ENCODE peak calls at places on chromosomes 6 and 20, in six cellular contexts. B is GM06990, M is Panc1, S is GM23248, X is left ventricle myocardium inferior, H is gastrocnemius medialis. A is an unnamed sample. For H3K27me3, the result is how much of the 10 kb centered on the place peaks cover.

GRCh38 chr6:10733151-10733715 is 10.4 kb downstream of the TMEM14C start:
- DNase-seq in B (no peak), M (no peak), S (no peak), X (no peak), H (no peak), A (no peak)

GRCh38 chr6:132065556-132065955 is 114.4 kb upstream of the CCN2 start:
- DNase-seq in B (no peak), M (no peak), S (no peak), X (no peak), H (no peak), A (no peak)

GRCh38 chr6:63643862-63644261 is 8.3 kb downstream of the PHF3 start:
- DNase-seq in B (no peak), M (no peak), S (peak), X (no peak), H (no peak), A (no peak)

GRCh38 chr6:170434114-170434820 is 118.8 kb downstream of the PSMB1 start:
- DNase-seq in B (no peak), M (no peak), S (no peak), X (no peak), H (peak), A (no peak)

GRCh38 chr20:32918296-32918695 is 59.6 kb downstream of the EFCAB8 start:
- DNase-seq in B (no peak), M (no peak), S (no peak), X (no peak), H (no peak), A (no peak)

GRCh38 chr6:127515234-127515793 is 3.8 kb downstream of the MTCL3 start:
- DNase-seq in B (no peak), M (no peak), S (peak), X (no peak), H (no peak), A (no peak)

GRCh38 chr6:168186438-168186837 is 107.4 kb upstream of the FRMD1 start:
- DNase-seq in B (no peak), M (no peak), S (no peak), X (no peak), H (no peak), A (no peak)

GRCh38 chr6:168964138-168964892 is 289.3 kb downstream of the THBS2 start:
- DNase-seq in B (no peak), M (no peak), S (peak), X (no peak), H (no peak), A (no peak)

GRCh38 chr20:62487-62886 is 25.0 kb upstream of the DEFB125 start:
- DNase-seq in B (no peak), M (no peak), S (no peak), X (no peak), H (no peak), A (no peak)

GRCh38 chr6:170460606-170461005 is 92.5 kb downstream of the PSMB1 start:
- DNase-seq in B (no peak), M (no peak), S (no peak), X (no peak), H (no peak), A (no peak)

GRCh38 chr6:119162134-119162761 is 83.8 kb upstream of the FAM184A start:
- DNase-seq in B (no peak), M (no peak), S (no peak), X (no peak), H (no peak), A (no peak)

GRCh38 chr6:139706949-139707348 is 332.5 kb upstream of the CITED2 start:
- DNase-seq in B (no peak), M (no peak), S (no peak), X (no peak), H (no peak), A (no peak)

GRCh38 chr6:111357680-111358079 is 125.3 kb downstream of the REV3L start:
- DNase-seq in B (no peak), M (no peak), S (no peak), X (no peak), H (no peak), A (no peak)

GRCh38 chr6:46845126-46845525 is 51.9 kb downstream of the MEP1A start:
- DNase-seq in B (no peak), M (no peak), S (no peak), X (no peak), H (no peak), A (no peak)

GRCh38 chr6:46848684-46849360 is 55.6 kb downstream of the MEP1A start:
- DNase-seq in B (peak), M (peak), S (peak), X (peak), H (peak), A (peak)

GRCh38 chr6:46849361-46849690 is 56.1 kb downstream of the MEP1A start:
- DNase-seq in B (no peak), M (no peak), S (no peak), X (no peak), H (no peak), A (no peak)

DNA sequence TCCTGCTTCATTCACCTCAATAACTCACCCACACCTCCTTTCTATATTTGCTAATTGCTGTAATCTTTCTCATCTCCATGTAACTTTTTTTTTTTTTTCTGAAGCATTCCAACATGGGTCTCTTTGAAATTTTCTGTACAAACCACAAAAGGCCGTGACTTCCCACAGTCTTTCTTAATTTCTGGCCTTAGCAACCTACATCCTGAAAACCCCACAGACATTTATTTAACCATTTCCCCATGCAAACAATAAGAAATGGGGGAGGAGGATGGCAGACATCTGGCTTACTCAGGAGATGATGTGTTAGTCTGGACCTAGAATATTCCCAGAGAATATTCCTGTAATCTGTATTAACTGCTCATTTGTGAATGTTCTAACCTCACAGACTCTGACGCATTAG is 57.6 kb downstream of the MEP1A start:
- DNase-seq in B (no peak), M (no peak), S (no peak), X (no peak), H (no peak), A (no peak)
- H3K27me3 ChIP-seq in B (under half), M (under half), S (under half), X (under half), H (under half), A (under half)

GRCh38 chr20:47493175-47493953 is 8.3 kb upstream of the NCOA3 start:
- DNase-seq in B (no peak), M (no peak), S (peak), X (peak), H (peak), A (no peak)
- H3K4me3 ChIP-seq in B (no peak), M (no peak), S (peak), X (peak), H (peak), A (no peak)

GRCh38 chr6:44341095-44341890 is 1.2 kb upstream of the SPATS1 start:
- DNase-seq in B (no peak), M (no peak), S (no peak), X (no peak), H (no peak), A (no peak)
- H3K27me3 ChIP-seq in B (under half), M (under half), S (half or more), X (under half), H (under half), A (under half)

GRCh38 chr20:54654460-54654859 is 179.1 kb downstream of the DOK5 start:
- DNase-seq in B (no peak), M (no peak), S (no peak), X (no peak), H (no peak), A (no peak)
- H3K4me3 ChIP-seq in B (no peak), M (no peak), S (no peak), X (no peak), H (no peak), A (no peak)

DNA sequence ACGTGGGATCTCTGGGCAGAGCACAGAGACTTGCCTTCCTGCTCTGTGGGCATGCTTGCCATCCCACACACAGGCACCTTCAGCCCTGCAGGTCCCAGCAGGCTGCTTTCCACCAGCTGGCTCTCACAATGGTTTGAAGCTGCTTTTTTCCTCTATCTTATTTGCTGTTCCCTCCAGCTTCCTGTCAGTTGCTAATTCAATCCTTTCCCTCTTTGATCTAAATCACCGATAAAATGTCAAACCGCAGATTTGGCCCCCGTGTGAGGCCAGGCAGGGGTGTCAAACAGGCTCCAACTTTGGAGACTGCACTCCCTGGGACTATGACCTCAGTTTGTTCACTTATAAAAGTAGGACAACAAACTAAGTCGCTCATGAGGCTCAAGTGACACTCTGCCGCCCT is 40.6 kb upstream of the PCMTD2 start:
- DNase-seq in B (no peak), M (no peak), S (no peak), X (no peak), H (no peak), A (no peak)
- H3K27me3 ChIP-seq in B (under half), M (under half), S (under half), X (under half), H (under half), A (under half)

DNA sequence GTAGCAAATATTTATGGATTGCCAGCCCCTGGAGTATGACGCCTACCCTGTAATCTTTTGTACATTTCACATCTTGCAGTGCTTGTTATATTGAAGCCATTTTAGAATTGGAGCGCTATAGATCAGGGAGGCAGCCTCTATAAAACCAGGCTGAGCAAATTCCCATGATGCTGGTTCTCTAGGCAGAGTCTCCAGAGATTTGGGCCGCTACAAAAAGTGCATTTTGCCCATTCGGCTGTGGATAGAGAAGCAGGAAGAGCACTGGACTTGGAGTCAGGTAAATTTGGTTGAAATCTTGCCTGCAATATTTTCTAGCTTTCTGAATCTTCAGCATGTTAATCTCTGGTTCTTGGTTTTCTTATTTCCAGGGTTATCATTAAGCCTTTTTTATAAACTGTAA is 2.0 kb downstream of the YWHAB start:
- DNase-seq in B (no peak), M (no peak), S (no peak), X (no peak), H (no peak), A (no peak)
- H3K4me3 ChIP-seq in B (peak), M (peak), S (peak), X (peak), H (peak), A (no peak)

GRCh38 chr6:144310761-144311160 is 25.6 kb downstream of the UTRN start:
- DNase-seq in B (no peak), M (no peak), S (no peak), X (no peak), H (no peak), A (no peak)
- H3K27me3 ChIP-seq in B (under half), M (under half), S (under half), X (under half), H (under half), A (under half)

DNA sequence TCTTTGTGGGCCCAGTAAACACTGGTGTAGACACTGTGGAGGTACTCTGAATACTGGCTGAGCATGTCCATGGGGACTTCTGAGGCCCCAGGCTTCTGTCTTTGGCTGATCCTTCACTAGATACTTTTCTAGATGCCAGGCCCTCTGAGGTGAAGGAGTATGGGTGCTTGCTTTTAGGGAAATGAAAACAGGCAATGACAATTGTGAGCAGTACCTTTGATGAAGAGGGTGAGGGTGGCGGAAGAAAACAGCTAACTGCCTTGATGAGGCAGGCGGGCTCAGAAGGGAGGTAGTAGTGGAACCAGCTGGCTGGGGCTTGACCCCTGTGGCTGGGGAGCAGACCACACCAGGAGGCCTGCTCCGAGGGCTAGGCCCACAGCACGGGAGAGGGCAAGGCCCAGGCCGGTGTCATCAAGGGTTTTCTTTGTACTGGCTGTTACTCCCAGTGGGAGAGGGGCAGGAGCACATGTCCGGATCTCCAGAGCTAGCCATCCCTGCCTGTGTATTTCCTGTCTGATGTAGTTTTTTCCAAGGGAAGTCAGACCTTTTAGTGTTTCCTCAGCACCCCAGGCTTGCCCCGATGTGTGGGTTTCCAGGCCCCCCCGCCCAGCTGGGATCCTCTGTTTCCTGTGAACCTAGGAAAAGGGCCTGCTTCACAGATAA is 3.9 kb downstream of the PLCG1 start:
- DNase-seq in B (no peak), M (no peak), S (peak), X (peak), H (no peak), A (no peak)
- H3K4me3 ChIP-seq in B (no peak), M (no peak), S (no peak), X (peak), H (no peak), A (no peak)

A was measured in iPS DF 6.9.